ENCODE peak calls at places on chromosome 10, in ten cellular contexts. B is spleen; J is ovary; V is fibroblast of lung; W is lower lobe of right lung; Y is CD4-positive, alpha-beta memory T cell; L is IMR-90; D is brain microvascular endothelial cell; Z is colonic mucosa; I is hepatocyte. O is an unnamed sample. For H3K36me3, the result is how much of the 10 kb centered on the place peaks cover.

GRCh38 chr10:88230251-88230650 is 352.9 kb downstream of the RNLS start:
- DNase-seq in B (no peak), J (no peak), V (no peak), W (no peak), Y (no peak), L (no peak), D (no peak), Z (no peak), I (no peak), O (no peak)

GRCh38 chr10:75450654-75451419 is 19.4 kb downstream of the LRMDA start:
- DNase-seq in B (no peak), J (no peak), V (no peak), W (no peak), Y (no peak), L (no peak), D (no peak), Z (no peak), I (no peak), O (no peak)

GRCh38 chr10:30639946-30640786 is 10.6 kb upstream of the LYZL2 start:
- DNase-seq in B (no peak), J (no peak), V (peak), W (no peak), Y (peak), L (peak), D (peak), Z (no peak), I (peak), O (no peak)

GRCh38 chr10:6296456-6297214 is 93.9 kb downstream of the PFKFB3 start:
- DNase-seq in B (no peak), J (no peak), V (no peak), W (no peak), Y (no peak), L (no peak), D (no peak), Z (no peak), I (no peak), O (no peak)

GRCh38 chr10:100510533-100511308 is 8.9 kb downstream of the SEC31B start:
- DNase-seq in B (no peak), J (no peak), V (no peak), W (no peak), Y (peak), L (peak), D (no peak), Z (no peak), I (no peak), O (no peak)

GRCh38 chr10:126384269-126384873 is 3.9 kb downstream of the ADAM12 start:
- DNase-seq in B (no peak), J (no peak), V (peak), W (no peak), Y (no peak), L (peak), D (peak), Z (no peak), I (no peak), O (no peak)

GRCh38 chr10:123378302-123378701 is 224.1 kb downstream of the BUB3 start:
- DNase-seq in B (peak), J (no peak), V (no peak), W (no peak), Y (no peak), L (no peak), D (no peak), Z (no peak), I (no peak), O (no peak)

GRCh38 chr10:98620503-98620902 is 173.8 kb upstream of the HPS1 start:
- DNase-seq in B (no peak), J (no peak), V (no peak), W (no peak), Y (no peak), L (no peak), D (no peak), Z (no peak), I (no peak), O (no peak)

GRCh38 chr10:125148021-125148439 is 12.3 kb downstream of the CTBP2 start:
- DNase-seq in B (no peak), J (peak), V (peak), W (no peak), Y (no peak), L (no peak), D (no peak), Z (peak), I (peak), O (no peak)

GRCh38 chr10:25934673-25935139 is 677 bp downstream of the MYO3A start:
- DNase-seq in B (no peak), J (no peak), V (no peak), W (no peak), Y (no peak), L (no peak), D (no peak), Z (peak), I (peak), O (peak)

GRCh38 chr10:113029055-113029440 is 79.0 kb downstream of the TCF7L2 start:
- DNase-seq in B (no peak), J (no peak), V (no peak), W (no peak), Y (no peak), L (no peak), D (peak), Z (no peak), I (no peak), O (no peak)

GRCh38 chr10:71141528-71141927 is 70.8 kb upstream of the UNC5B start:
- DNase-seq in B (no peak), J (no peak), V (no peak), W (no peak), Y (no peak), L (no peak), D (no peak), Z (no peak), I (no peak), O (no peak)

GRCh38 chr10:75231672-75232581 is 3.8 kb downstream of the COMTD1 start:
- DNase-seq in B (no peak), J (no peak), V (no peak), W (no peak), Y (no peak), L (no peak), D (no peak), Z (no peak), I (no peak), O (no peak)

GRCh38 chr10:70132098-70133029 is at the start of gene AIFM2:
- DNase-seq in B (peak), J (peak), V (peak), W (peak), Y (peak), L (peak), D (peak), Z (peak), I (peak), O (peak)

GRCh38 chr10:94991243-94991888 is 52.9 kb downstream of the CYP2C9 start:
- DNase-seq in B (no peak), J (no peak), V (no peak), W (no peak), Y (no peak), L (no peak), D (no peak), Z (no peak), I (peak), O (no peak)

GRCh38 chr10:84395581-84395980 is 67.2 kb downstream of the CCSER2 start:
- DNase-seq in B (no peak), J (no peak), V (no peak), W (no peak), Y (no peak), L (no peak), D (peak), Z (no peak), I (no peak), O (no peak)

GRCh38 chr10:130215076-130215917 is 79.1 kb downstream of the GLRX3 start:
- DNase-seq in B (peak), J (no peak), V (no peak), W (no peak), Y (no peak), L (no peak), D (no peak), Z (no peak), I (no peak), O (no peak)

GRCh38 chr10:33109788-33110469 is 151.9 kb upstream of the ITGB1 start:
- DNase-seq in B (no peak), J (no peak), V (no peak), W (no peak), Y (peak), L (no peak), D (no peak), Z (no peak), I (no peak), O (no peak)

GRCh38 chr10:100740476-100741341 is 4.7 kb upstream of the PAX2 start:
- DNase-seq in B (no peak), J (no peak), V (no peak), W (no peak), Y (no peak), L (no peak), D (no peak), Z (no peak), I (no peak), O (no peak)

GRCh38 chr10:115969591-115969990 is 303.4 kb downstream of the GFRA1 start:
- DNase-seq in B (no peak), J (no peak), V (no peak), W (no peak), Y (no peak), L (no peak), D (no peak), Z (no peak), I (no peak), O (no peak)

GRCh38 chr10:351770-352318 is 216.6 kb downstream of the ZMYND11 start:
- DNase-seq in B (peak), J (no peak), V (no peak), W (no peak), Y (peak), L (no peak), D (no peak), Z (no peak), I (no peak), O (no peak)

GRCh38 chr10:80491251-80492102 is 37.4 kb downstream of the TSPAN14 start:
- DNase-seq in B (peak), J (no peak), V (no peak), W (peak), Y (no peak), L (no peak), D (no peak), Z (no peak), I (no peak), O (peak)

GRCh38 chr10:30691601-30692015 is 62.1 kb upstream of the LYZL2 start:
- DNase-seq in B (no peak), J (no peak), V (no peak), W (no peak), Y (no peak), L (no peak), D (no peak), Z (no peak), I (no peak), O (no peak)

GRCh38 chr10:10394933-10395658 is 622.6 kb upstream of the CELF2 start:
- DNase-seq in B (no peak), J (no peak), V (peak), W (no peak), Y (no peak), L (peak), D (no peak), Z (no peak), I (no peak), O (no peak)

GRCh38 chr10:30160431-30160982 is 101.1 kb upstream of the JCAD start:
- DNase-seq in B (no peak), J (no peak), V (no peak), W (no peak), Y (no peak), L (no peak), D (no peak), Z (no peak), I (peak), O (no peak)

GRCh38 chr10:21257919-21258318 is 267.6 kb downstream of the SKIDA1 start:
- DNase-seq in B (peak), J (no peak), V (no peak), W (no peak), Y (no peak), L (peak), D (peak), Z (no peak), I (no peak), O (no peak)

GRCh38 chr10:97851341-97852001 is 1.8 kb downstream of the GOLGA7B start:
- DNase-seq in B (peak), J (no peak), V (no peak), W (peak), Y (peak), L (no peak), D (no peak), Z (no peak), I (no peak), O (no peak)

GRCh38 chr10:124447741-124448466 is 1.9 kb downstream of the NKX1-2 start:
- DNase-seq in B (no peak), J (no peak), V (no peak), W (no peak), Y (no peak), L (no peak), D (no peak), Z (no peak), I (peak), O (no peak)

GRCh38 chr10:109737626-109738025 is 185.7 kb downstream of the XPNPEP1 start:
- DNase-seq in B (no peak), J (peak), V (no peak), W (no peak), Y (no peak), L (no peak), D (no peak), Z (no peak), I (no peak), O (no peak)

GRCh38 chr10:43689618-43689954 is 40.9 kb upstream of the ZNF32 start:
- DNase-seq in B (peak), J (peak), V (peak), W (peak), Y (no peak), L (no peak), D (peak), Z (peak), I (peak), O (peak)

GRCh38 chr10:98415710-98416077 is 712 bp upstream of the PYROXD2 start:
- DNase-seq in B (no peak), J (no peak), V (no peak), W (no peak), Y (no peak), L (no peak), D (no peak), Z (no peak), I (no peak), O (no peak)

GRCh38 chr10:6014241-6014761 is 37.0 kb upstream of the IL15RA start:
- DNase-seq in B (no peak), J (no peak), V (peak), W (no peak), Y (peak), L (peak), D (peak), Z (peak), I (peak), O (no peak)

GRCh38 chr10:565146-565545 is 124.3 kb downstream of the DIP2C start:
- DNase-seq in B (no peak), J (no peak), V (no peak), W (no peak), Y (no peak), L (no peak), D (no peak), Z (no peak), I (no peak), O (no peak)

GRCh38 chr10:30722956-30723355 is 93.4 kb upstream of the LYZL2 start:
- DNase-seq in B (no peak), J (no peak), V (no peak), W (no peak), Y (no peak), L (no peak), D (no peak), Z (no peak), I (no peak), O (no peak)

GRCh38 chr10:99370993-99371392 is 41.8 kb downstream of the CNNM1 start:
- DNase-seq in B (no peak), J (no peak), V (no peak), W (no peak), Y (no peak), L (peak), D (no peak), Z (no peak), I (peak), O (no peak)

GRCh38 chr10:119090026-119090808 is 9.6 kb upstream of the EIF3A start:
- DNase-seq in B (no peak), J (no peak), V (no peak), W (no peak), Y (peak), L (no peak), D (no peak), Z (peak), I (no peak), O (no peak)

GRCh38 chr10:75335983-75336382 is 65.6 kb downstream of the ZNF503 start:
- DNase-seq in B (no peak), J (no peak), V (no peak), W (no peak), Y (no peak), L (no peak), D (no peak), Z (no peak), I (no peak), O (no peak)

GRCh38 chr10:3100093-3100792 is 32.9 kb downstream of the PFKP start:
- DNase-seq in B (no peak), J (no peak), V (no peak), W (no peak), Y (no peak), L (no peak), D (no peak), Z (no peak), I (no peak), O (no peak)
- H3K36me3 ChIP-seq in B (half or more), J (under half), V (under half), W (under half), Y (half or more), L (half or more), D (half or more), Z (under half), I (under half), O (under half)

GRCh38 chr10:62327897-62328296 is 46.3 kb upstream of the ZNF365 start:
- DNase-seq in B (no peak), J (no peak), V (peak), W (no peak), Y (no peak), L (no peak), D (no peak), Z (no peak), I (no peak), O (no peak)
- H3K36me3 ChIP-seq in B (under half), J (under half), V (under half), W (under half), Y (under half), L (under half), D (under half), Z (under half), I (under half), O (under half)

GRCh38 chr10:63197304-63198092 is 64.4 kb downstream of the NRBF2 start:
- DNase-seq in B (no peak), J (no peak), V (peak), W (no peak), Y (no peak), L (peak), D (peak), Z (no peak), I (peak), O (no peak)
- H3K36me3 ChIP-seq in B (half or more), J (under half), V (under half), W (half or more), Y (under half), L (under half), D (under half), Z (under half), I (under half), O (half or more)

DNA sequence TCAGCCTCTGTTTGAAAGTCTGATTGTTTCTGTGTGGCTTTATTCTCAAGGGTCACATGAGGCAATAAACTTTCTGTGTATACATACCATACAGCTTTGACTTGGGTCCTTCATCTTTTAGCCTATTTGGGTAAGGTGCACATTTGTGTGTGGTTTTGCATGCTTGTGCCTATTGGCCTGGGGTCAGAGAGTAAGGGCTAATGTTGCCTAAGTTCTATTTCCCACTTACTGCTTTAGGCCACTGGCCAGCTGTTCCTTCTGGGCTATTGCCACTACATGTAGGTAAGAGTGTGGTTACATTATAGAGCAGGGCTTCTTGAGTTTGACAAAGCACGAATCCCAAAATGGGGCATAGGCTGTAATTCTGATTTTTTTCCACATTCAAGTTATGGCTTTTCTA is 21.8 kb downstream of the BBIP1 start:
- DNase-seq in B (no peak), J (no peak), V (peak), W (no peak), Y (no peak), L (no peak), D (no peak), Z (no peak), I (no peak), O (no peak)
- H3K36me3 ChIP-seq in B (half or more), J (under half), V (under half), W (half or more), Y (under half), L (under half), D (under half), Z (under half), I (under half), O (under half)

GRCh38 chr10:114849674-114850073 is 28.1 kb downstream of the FHIP2A start:
- DNase-seq in B (no peak), J (no peak), V (no peak), W (no peak), Y (no peak), L (no peak), D (no peak), Z (no peak), I (no peak), O (no peak)
- H3K36me3 ChIP-seq in B (half or more), J (under half), V (under half), W (half or more), Y (under half), L (under half), D (half or more), Z (under half), I (under half), O (under half)

GRCh38 chr10:103110407-103110806 is 82.7 kb downstream of the NT5C2 start:
- DNase-seq in B (no peak), J (no peak), V (no peak), W (no peak), Y (no peak), L (no peak), D (no peak), Z (no peak), I (no peak), O (no peak)
- H3K36me3 ChIP-seq in B (under half), J (under half), V (under half), W (under half), Y (under half), L (under half), D (under half), Z (under half), I (under half), O (under half)

DNA sequence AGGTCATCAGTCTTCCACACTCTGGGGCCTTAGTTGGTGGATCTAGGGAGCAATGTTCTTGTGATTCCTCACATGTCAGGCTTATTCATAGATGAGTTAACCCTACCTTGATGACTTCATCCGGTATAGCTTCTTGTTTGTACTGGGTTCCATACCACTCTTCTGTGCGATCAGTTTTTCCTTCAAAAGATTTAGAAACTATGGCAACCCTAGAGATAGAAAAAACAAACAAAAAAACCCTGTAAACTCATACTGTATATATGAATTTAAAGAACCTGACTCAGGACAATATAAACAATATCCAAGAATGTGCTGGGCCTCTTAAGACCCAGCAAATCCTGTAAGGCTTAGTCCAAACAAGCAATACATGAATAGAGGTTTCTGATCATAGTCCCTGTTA is 83.5 kb downstream of the IDE start:
- DNase-seq in B (no peak), J (no peak), V (no peak), W (no peak), Y (no peak), L (peak), D (peak), Z (no peak), I (no peak), O (no peak)
- H3K36me3 ChIP-seq in B (half or more), J (under half), V (under half), W (half or more), Y (under half), L (under half), D (under half), Z (under half), I (under half), O (under half)

GRCh38 chr10:48444861-48445841 is 138.7 kb downstream of the MAPK8 start:
- DNase-seq in B (peak), J (no peak), V (no peak), W (no peak), Y (no peak), L (no peak), D (no peak), Z (no peak), I (peak), O (no peak)
- H3K36me3 ChIP-seq in B (under half), J (under half), V (under half), W (under half), Y (under half), L (under half), D (under half), Z (under half), I (under half), O (under half)

O was measured in left lung.